ENCODE peak calls at places on chromosomes 1 and 21, in nine cellular contexts. Y, C, T, U, H, I, L, Q and P are unnamed samples.

GRCh38 chr21:37984416-37984815 is 68.2 kb upstream of the KCNJ6 start:
- DNase-seq in Y (no peak), C (no peak), T (no peak), U (no peak), H (no peak), I (no peak), L (no peak), Q (peak), P (no peak)

GRCh38 chr1:58848818-58849411 is 65.1 kb upstream of the JUN start:
- DNase-seq in Y (peak), C (no peak), T (peak), U (no peak), H (peak), I (no peak), L (no peak), Q (peak), P (no peak)

GRCh38 chr1:174219606-174220370 is 60.5 kb downstream of the RABGAP1L start:
- DNase-seq in Y (no peak), C (no peak), T (no peak), U (no peak), H (no peak), I (no peak), L (no peak), Q (peak), P (no peak)

GRCh38 chr1:224340711-224341384 is 10.9 kb upstream of the NVL start:
- DNase-seq in Y (peak), C (peak), T (no peak), U (peak), H (no peak), I (peak), L (peak), Q (peak), P (no peak)

GRCh38 chr1:230584660-230585059 is 57.6 kb upstream of the COG2 start:
- DNase-seq in Y (no peak), C (no peak), T (no peak), U (no peak), H (no peak), I (no peak), L (no peak), Q (no peak), P (no peak)

GRCh38 chr1:161973924-161974845 is 49.5 kb downstream of the OLFML2B start:
- DNase-seq in Y (peak), C (no peak), T (no peak), U (no peak), H (no peak), I (no peak), L (no peak), Q (no peak), P (no peak)

GRCh38 chr1:59506952-59507351 is 210.1 kb downstream of the FGGY start:
- DNase-seq in Y (peak), C (no peak), T (peak), U (no peak), H (no peak), I (no peak), L (no peak), Q (peak), P (peak)

GRCh38 chr21:33025471-33026298 is at the start of gene OLIG2:
- DNase-seq in Y (no peak), C (peak), T (no peak), U (peak), H (no peak), I (no peak), L (peak), Q (no peak), P (no peak)

GRCh38 chr1:60886793-60887331 is 195.5 kb upstream of the NFIA start:
- DNase-seq in Y (no peak), C (no peak), T (no peak), U (peak), H (no peak), I (no peak), L (peak), Q (no peak), P (no peak)

GRCh38 chr1:93877529-93877928 is 1.5 kb downstream of the DNTTIP2 start:
- DNase-seq in Y (no peak), C (no peak), T (no peak), U (no peak), H (no peak), I (no peak), L (no peak), Q (no peak), P (no peak)

GRCh38 chr1:159800177-159800935 is 1.8 kb upstream of the FCRL6 start:
- DNase-seq in Y (no peak), C (no peak), T (no peak), U (no peak), H (no peak), I (no peak), L (no peak), Q (peak), P (no peak)

GRCh38 chr1:31609512-31609911 is 8.0 kb upstream of the HCRTR1 start:
- DNase-seq in Y (no peak), C (no peak), T (no peak), U (no peak), H (no peak), I (no peak), L (no peak), Q (no peak), P (no peak)

GRCh38 chr1:228101994-228102790 is 933 bp downstream of the C1orf35 start:
- DNase-seq in Y (peak), C (peak), T (no peak), U (peak), H (no peak), I (peak), L (peak), Q (peak), P (no peak)

GRCh38 chr1:7956218-7957032 is 5.1 kb upstream of the PARK7 start:
- DNase-seq in Y (no peak), C (no peak), T (no peak), U (no peak), H (no peak), I (no peak), L (no peak), Q (no peak), P (no peak)

GRCh38 chr1:146032613-146033219 is 11.2 kb upstream of the HJV start:
- DNase-seq in Y (peak), C (no peak), T (no peak), U (no peak), H (no peak), I (no peak), L (no peak), Q (peak), P (no peak)

GRCh38 chr1:54335396-54336056 is 70.7 kb downstream of the SSBP3 start:
- DNase-seq in Y (peak), C (no peak), T (peak), U (no peak), H (peak), I (no peak), L (no peak), Q (peak), P (no peak)

GRCh38 chr1:95022527-95022926 is 50.2 kb downstream of the ALG14 start:
- DNase-seq in Y (no peak), C (no peak), T (no peak), U (no peak), H (no peak), I (no peak), L (no peak), Q (no peak), P (no peak)

GRCh38 chr1:9696793-9697192 is 45.3 kb downstream of the PIK3CD start:
- DNase-seq in Y (no peak), C (no peak), T (no peak), U (no peak), H (no peak), I (no peak), L (no peak), Q (no peak), P (no peak)

GRCh38 chr1:246110343-246111219 is 396.5 kb downstream of the SMYD3 start:
- DNase-seq in Y (peak), C (no peak), T (no peak), U (no peak), H (no peak), I (no peak), L (no peak), Q (no peak), P (no peak)

GRCh38 chr1:198141668-198142351 is 15.0 kb upstream of the NEK7 start:
- DNase-seq in Y (no peak), C (no peak), T (no peak), U (no peak), H (no peak), I (no peak), L (no peak), Q (no peak), P (no peak)

GRCh38 chr1:184745929-184746583 is 8.6 kb downstream of the EDEM3 start:
- DNase-seq in Y (peak), C (no peak), T (no peak), U (no peak), H (no peak), I (no peak), L (no peak), Q (no peak), P (no peak)

GRCh38 chr1:66712819-66713218 is 39.4 kb upstream of the DYNLT5 start:
- DNase-seq in Y (no peak), C (no peak), T (no peak), U (no peak), H (no peak), I (no peak), L (no peak), Q (no peak), P (no peak)

GRCh38 chr1:66711420-66711819 is 40.8 kb upstream of the DYNLT5 start:
- DNase-seq in Y (peak), C (no peak), T (no peak), U (no peak), H (no peak), I (no peak), L (no peak), Q (peak), P (no peak)
- TF ChIP-seq CTCF in Y (peak), C (no peak), T (no peak), U (no peak), H (no peak), I (no peak), L (no peak), Q (peak), P (no peak)

GRCh38 chr1:154442006-154442740 is 37.0 kb downstream of the IL6R start:
- DNase-seq in Y (peak), C (no peak), T (no peak), U (peak), H (no peak), I (no peak), L (peak), Q (peak), P (no peak)
- TF ChIP-seq CTCF in Y (peak), C (peak), T (no peak), U (no peak), H (no peak), I (peak), L (peak), Q (peak), P (peak)

GRCh38 chr1:82517586-82517985 is 716.9 kb downstream of the ADGRL2 start:
- DNase-seq in Y (peak), C (no peak), T (no peak), U (peak), H (peak), I (no peak), L (peak), Q (peak), P (no peak)
- TF ChIP-seq CTCF in Y (no peak), C (no peak), T (no peak), U (no peak), H (no peak), I (no peak), L (no peak), Q (no peak), P (no peak)

DNA sequence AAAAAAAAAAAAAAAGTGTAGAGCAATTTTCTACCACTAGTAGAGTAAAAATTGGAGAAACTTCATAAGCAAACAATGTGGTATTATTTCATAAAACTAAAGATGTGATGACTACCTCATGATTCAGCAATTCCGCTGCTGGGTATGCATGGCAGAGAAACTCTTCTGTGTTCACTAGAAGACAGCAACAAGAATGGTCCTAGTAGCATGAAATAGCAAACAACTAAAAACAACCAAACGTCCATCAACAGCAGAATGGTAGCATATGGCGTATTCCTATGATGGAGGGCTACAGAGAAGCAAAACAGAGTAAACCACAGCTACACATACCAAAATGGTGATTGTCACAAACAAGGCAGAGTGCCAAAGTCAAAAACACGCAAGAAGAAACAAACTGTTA is 18.9 kb downstream of the HTR1D start:
- DNase-seq in Y (peak), C (no peak), T (no peak), U (no peak), H (no peak), I (no peak), L (no peak), Q (peak), P (no peak)
- TF ChIP-seq CTCF in Y (peak), C (no peak), T (no peak), U (no peak), H (no peak), I (no peak), L (no peak), Q (no peak), P (no peak)

DNA sequence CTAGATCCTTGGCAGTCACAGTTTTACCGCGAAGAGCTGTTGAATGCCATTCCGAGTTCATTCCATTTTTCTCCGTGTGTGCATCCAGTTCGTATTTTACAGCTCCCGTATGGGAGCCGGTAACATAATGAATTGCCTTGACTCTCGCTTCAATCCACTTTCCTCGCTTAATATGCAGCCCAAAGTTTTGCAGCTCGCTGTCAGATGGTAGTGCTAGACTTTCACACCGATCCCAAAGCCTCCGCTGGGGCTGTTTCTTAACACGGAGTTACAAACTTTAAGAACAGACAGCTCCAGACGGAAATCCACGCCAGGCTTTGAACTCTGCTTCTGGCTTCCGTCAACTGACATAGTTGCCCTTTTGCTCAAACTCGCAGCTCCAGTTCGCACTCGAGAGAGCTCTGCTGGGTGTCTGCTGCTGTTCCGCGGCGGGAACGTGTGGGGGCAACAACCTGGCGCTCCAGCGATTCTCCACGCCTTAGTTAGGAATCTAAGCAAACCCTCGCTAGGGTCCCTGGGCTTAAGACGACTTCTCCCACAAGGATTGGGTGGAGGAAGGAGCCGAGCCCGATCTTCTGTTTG is 3.5 kb upstream of the ARID1A start:
- DNase-seq in Y (peak), C (peak), T (peak), U (peak), H (peak), I (peak), L (peak), Q (peak), P (peak)
- TF ChIP-seq CTCF in Y (peak), C (peak), T (no peak), U (no peak), H (peak), I (peak), L (no peak), Q (peak), P (no peak)